ENCODE peak calls at places on chromosomes 1 and 21, in five cellular contexts. K is GM23248, R is AG10803, B is prostate gland, J is psoas muscle. D is an unnamed sample.

GRCh38 chr1:96674909-96675308 is 46.7 kb upstream of the PTBP2 start:
- DNase-seq in K (no peak), R (no peak), B (no peak), J (no peak), D (no peak)

GRCh38 chr1:25494952-25495351 is 48.5 kb upstream of the LDLRAP1 start:
- DNase-seq in K (no peak), R (no peak), B (no peak), J (no peak), D (no peak)

GRCh38 chr1:227257964-227258363 is 60.3 kb downstream of the CDC42BPA start:
- DNase-seq in K (no peak), R (no peak), B (no peak), J (no peak), D (no peak)

GRCh38 chr1:30727796-30728195 is 4.4 kb upstream of the MATN1 start:
- DNase-seq in K (peak), R (no peak), B (no peak), J (no peak), D (no peak)

GRCh38 chr1:118788372-118788955 is 199.7 kb downstream of the TBX15 start:
- DNase-seq in K (peak), R (peak), B (no peak), J (no peak), D (peak)

GRCh38 chr1:154943649-154944421 is 7.3 kb upstream of the PMVK start:
- DNase-seq in K (peak), R (peak), B (no peak), J (peak), D (no peak)

GRCh38 chr1:91278754-91279153 is 125.9 kb downstream of the HFM1 start:
- DNase-seq in K (peak), R (peak), B (no peak), J (no peak), D (peak)

GRCh38 chr1:204079608-204079999 is 6.7 kb downstream of the SOX13 start:
- DNase-seq in K (no peak), R (no peak), B (no peak), J (no peak), D (no peak)

GRCh38 chr21:17901458-17902092 is 82.4 kb upstream of the C21orf91 start:
- DNase-seq in K (peak), R (peak), B (no peak), J (no peak), D (no peak)

GRCh38 chr21:17903929-17904639 is 84.9 kb upstream of the C21orf91 start:
- DNase-seq in K (no peak), R (peak), B (no peak), J (no peak), D (no peak)

GRCh38 chr21:17900990-17901385 is 81.8 kb upstream of the C21orf91 start:
- DNase-seq in K (no peak), R (no peak), B (no peak), J (no peak), D (no peak)

GRCh38 chr21:17903029-17903806 is 84.1 kb upstream of the C21orf91 start:
- DNase-seq in K (peak), R (peak), B (no peak), J (no peak), D (peak)

DNA sequence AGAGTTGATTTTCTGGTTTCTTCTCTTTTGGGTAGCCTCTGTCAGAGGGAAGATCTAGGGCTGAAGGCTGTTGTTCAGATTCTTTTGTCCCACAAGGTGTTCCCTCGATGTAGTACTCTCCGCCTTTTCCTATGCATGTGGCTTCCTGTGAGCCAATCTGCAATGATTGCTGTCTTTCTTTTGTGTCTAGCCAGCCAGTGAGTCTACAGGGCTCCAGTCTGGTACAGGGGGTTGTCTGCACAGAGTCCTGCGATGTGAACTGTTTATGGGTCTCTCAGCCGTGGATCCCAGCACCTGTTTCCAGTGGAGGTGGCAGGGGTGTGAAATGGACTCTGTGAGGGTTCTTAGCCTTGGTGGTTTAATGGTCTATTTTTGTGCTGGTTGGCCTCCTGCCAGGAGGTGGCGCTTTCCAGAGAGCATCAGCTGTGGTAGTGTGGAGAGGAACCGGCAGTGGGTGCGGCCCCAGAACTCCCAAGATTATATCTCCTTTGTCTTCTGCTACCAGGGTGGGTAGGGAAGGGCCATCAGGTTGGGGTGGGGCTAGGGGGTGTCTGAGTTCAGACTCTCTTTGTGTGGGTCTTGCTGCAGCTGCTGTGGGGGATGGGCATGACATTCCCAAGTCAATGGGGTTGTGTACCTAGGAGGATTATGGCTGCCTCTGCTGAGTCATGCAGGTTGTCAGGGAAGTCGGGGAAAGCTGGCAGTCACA is 81.3 kb upstream of the C21orf91 start:
- DNase-seq in K (no peak), R (no peak), B (no peak), J (no peak), D (no peak)
- H3K4me3 ChIP-seq in K (no peak), R (no peak), B (no peak), J (no peak), D (no peak)

GRCh38 chr1:8281843-8282509 is 35.9 kb upstream of the SLC45A1 start:
- DNase-seq in K (peak), R (no peak), B (no peak), J (no peak), D (no peak)

GRCh38 chr1:8276932-8277331 is 41.0 kb upstream of the SLC45A1 start:
- DNase-seq in K (no peak), R (no peak), B (no peak), J (no peak), D (no peak)

GRCh38 chr1:8274396-8274795 is 43.5 kb upstream of the SLC45A1 start:
- DNase-seq in K (no peak), R (no peak), B (peak), J (no peak), D (no peak)

GRCh38 chr1:8276173-8276914 is 41.6 kb upstream of the SLC45A1 start:
- DNase-seq in K (peak), R (no peak), B (no peak), J (no peak), D (no peak)
- H3K4me3 ChIP-seq in K (no peak), R (no peak), B (no peak), J (no peak), D (no peak)

GRCh38 chr1:176858421-176858916 is 306.0 kb downstream of the ASTN1 start:
- DNase-seq in K (peak), R (no peak), B (no peak), J (no peak), D (no peak)
- H3K4me3 ChIP-seq in K (no peak), R (no peak), B (no peak), J (no peak), D (no peak)

GRCh38 chr1:184329962-184330868 is 56.6 kb upstream of the C1orf21 start:
- DNase-seq in K (no peak), R (no peak), B (no peak), J (no peak), D (no peak)
- H3K4me3 ChIP-seq in K (no peak), R (no peak), B (no peak), J (no peak), D (no peak)

DNA sequence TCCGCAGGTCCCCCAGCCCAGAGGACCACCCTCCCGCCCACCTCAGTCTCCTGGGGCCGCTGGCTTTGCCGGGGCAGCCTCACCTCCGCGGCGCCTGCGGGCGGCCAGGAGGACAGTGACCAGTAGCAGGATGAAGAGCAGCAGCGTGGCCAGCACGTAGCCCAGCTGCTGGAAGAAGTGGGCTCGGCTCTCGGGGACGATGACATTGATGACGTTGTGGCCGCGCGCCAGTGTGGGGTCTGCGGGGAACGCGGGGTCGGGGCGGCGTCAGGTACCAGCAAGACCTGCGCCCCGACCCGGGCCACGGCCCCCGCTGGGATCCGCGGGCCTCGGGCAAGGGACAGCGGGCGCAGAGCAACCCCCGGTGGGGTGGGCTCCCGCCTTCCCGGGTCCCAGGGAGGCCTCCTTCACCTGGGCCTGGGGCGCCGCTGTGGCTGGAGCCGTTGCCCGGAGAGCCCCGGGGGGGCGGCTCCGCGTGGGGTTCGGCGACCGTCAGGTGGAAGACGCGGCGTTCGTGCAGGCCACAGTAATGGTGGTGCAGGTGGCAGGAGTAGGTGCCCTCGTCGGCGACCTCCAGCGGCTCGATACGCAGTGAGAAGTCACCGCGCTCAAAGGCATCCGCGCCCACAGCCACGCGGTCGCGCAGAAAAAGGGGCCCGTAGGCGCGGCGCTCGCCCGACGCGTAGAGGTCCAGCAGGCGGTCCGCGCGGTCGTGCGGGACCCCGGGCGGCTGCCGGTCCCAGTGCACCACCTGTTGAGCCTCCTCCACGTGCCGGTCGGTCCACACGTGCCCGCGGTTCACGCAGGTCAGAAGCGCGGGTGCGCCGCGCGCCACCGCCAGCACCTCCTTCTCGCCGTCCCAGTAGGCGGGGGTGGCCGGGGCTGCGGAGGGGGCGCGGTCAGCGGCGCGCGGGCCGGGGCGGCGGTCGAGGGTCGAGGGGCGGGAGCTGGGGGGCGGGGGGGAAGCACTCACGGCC is 3.8 kb downstream of the MXRA8 start:
- DNase-seq in K (no peak), R (no peak), B (no peak), J (peak), D (no peak)
- H3K4me3 ChIP-seq in K (peak), R (peak), B (no peak), J (peak), D (peak)

DNA sequence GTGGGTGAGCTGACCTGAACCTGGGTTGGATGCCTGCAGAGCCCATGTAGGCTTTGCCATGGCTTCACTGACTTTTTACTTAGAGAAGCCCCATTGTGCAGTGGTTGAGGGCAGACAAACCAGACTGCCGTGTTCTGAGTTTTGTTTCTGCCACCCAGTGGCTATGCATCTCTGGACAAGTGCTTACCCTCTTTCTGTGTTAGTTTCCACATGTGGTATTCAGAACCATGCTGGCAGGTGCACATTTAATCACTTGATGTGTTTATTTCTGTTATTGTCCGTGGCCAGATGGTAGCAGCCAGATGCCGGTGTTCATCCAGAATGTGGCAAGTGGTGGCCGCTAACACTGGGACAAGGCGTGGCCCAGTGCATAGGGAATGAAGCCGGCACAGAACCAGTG is 10.3 kb upstream of the PTPN7 start:
- DNase-seq in K (no peak), R (no peak), B (no peak), J (no peak), D (no peak)
- H3K4me3 ChIP-seq in K (no peak), R (no peak), B (no peak), J (no peak), D (no peak)

DNA sequence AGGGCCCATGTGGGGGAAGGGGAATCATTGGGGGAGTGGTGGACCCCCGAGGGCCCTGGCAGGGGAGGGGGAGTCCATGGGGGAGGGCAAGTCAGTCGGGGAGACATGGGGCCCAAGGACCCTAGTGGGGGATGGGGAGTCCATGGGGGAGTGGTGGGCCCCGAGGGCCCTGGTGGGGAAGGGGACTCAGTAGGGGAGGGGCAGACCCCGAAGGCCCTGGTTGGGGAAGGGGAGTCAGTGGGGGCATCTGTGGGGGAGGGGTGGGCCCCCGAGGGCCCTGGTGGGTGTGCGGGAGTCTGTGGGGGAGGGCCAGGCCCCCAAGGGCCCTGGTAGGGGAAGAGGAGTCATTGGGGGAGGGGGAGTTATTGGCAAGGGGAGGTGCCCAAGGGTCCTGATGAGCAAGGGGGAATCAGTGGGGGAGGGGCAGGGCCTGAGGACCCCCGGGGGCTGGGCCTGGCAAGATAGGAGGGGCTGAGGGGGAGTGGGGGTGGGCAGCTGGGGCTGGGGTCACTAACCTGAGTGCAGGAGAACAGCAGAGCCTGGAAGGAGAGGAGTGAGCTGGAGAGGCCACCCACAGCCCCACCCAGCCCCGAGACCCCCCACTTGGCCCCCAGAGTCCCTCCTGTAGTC is 2.1 kb downstream of the MXRA8 start:
- DNase-seq in K (no peak), R (no peak), B (no peak), J (peak), D (no peak)
- H3K4me3 ChIP-seq in K (peak), R (peak), B (peak), J (peak), D (peak)

GRCh38 chr1:20729990-20730689 is 2.4 kb downstream of the SH2D5 start:
- DNase-seq in K (no peak), R (no peak), B (no peak), J (no peak), D (no peak)

GRCh38 chr1:20732071-20732587 is 374 bp downstream of the SH2D5 start:
- DNase-seq in K (peak), R (peak), B (peak), J (no peak), D (no peak)

GRCh38 chr1:20729155-20729931 is 3.2 kb downstream of the SH2D5 start:
- DNase-seq in K (no peak), R (no peak), B (no peak), J (no peak), D (no peak)

GRCh38 chr1:20731057-20731991 is 1.2 kb downstream of the SH2D5 start:
- DNase-seq in K (peak), R (no peak), B (no peak), J (no peak), D (no peak)

GRCh38 chr1:20730690-20731056 is 1.8 kb downstream of the SH2D5 start:
- DNase-seq in K (no peak), R (no peak), B (no peak), J (no peak), D (no peak)
- H3K4me3 ChIP-seq in K (no peak), R (no peak), B (no peak), J (no peak), D (no peak)

GRCh38 chr1:197911172-197911856 is 5.9 kb upstream of the LHX9 start:
- DNase-seq in K (peak), R (no peak), B (no peak), J (peak), D (no peak)

GRCh38 chr1:197913495-197914276 is 3.5 kb upstream of the LHX9 start:
- DNase-seq in K (no peak), R (no peak), B (no peak), J (no peak), D (no peak)

GRCh38 chr1:197910120-197911110 is 6.8 kb upstream of the LHX9 start:
- DNase-seq in K (no peak), R (no peak), B (no peak), J (no peak), D (no peak)

GRCh38 chr1:197912739-197913494 is 4.3 kb upstream of the LHX9 start:
- DNase-seq in K (no peak), R (no peak), B (no peak), J (no peak), D (no peak)

DNA sequence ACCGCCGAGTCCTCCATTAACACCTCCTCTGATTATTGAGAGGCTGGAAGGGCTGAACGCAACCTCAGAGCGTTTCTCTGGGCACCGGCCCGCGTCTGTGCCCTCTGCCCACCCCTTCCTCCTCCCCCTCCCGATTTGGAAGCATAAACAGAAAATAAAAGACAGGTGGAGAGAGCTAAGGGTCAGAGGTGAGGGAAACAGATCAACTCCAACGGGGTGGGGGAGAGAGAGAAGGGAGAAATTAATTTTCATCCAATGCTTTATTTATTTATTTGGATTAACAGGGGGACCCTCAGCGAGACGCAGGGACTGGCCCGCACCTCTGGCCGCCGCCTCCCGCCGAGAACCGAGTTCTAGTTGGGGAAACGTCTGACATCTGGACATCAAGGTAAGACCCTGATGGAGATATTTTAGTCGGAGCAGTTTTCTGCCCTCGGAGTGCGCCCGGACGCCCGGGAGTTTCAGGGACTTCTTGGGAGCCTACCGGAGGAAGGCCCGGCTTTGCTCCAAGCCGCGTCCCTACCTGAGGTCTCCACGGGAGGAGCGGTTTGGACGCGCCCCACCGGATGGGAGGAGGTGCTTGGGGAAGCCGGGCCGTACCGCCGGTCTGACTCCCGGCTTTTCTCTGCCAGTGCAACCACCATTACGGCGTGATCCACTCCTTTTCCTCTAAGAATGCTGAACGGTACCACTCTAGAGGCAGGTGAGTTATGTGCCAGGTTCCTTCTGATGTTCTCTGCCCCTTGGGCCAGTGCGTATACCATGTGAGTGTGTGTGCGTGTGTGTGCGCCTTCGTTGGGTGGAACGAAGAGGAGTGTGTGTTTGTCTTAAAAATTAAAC is 5.1 kb upstream of the LHX9 start:
- DNase-seq in K (no peak), R (no peak), B (no peak), J (no peak), D (no peak)
- H3K4me3 ChIP-seq in K (peak), R (peak), B (no peak), J (peak), D (peak)

DNA sequence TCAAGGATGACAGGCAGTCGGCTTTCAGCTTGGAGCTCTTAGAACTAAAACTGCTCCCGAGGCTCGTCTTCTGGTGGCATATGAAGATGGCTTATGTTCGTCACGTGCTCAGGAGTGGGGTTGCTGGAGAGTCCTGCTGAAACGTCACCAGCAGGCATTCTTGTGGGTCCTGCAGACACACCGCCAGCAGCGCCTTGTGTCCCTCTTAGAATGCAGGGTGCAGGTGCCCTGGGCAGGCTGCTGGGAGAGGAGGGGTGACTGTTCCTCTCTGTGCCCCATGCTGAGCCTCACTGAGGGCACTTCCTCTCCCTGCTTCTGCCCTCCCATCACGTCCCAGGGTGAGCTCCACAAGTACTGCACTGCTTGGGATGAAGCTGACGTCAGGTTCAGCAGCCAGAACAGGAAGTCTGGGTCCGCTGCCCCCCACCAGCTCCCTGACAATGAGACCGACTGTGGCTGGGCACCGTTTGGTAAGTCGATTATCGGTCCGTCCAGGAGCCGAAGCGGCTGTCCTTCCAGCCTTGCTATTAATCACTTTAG is 20.8 kb downstream of the SLC37A1 start:
- DNase-seq in K (no peak), R (no peak), B (no peak), J (peak), D (no peak)
- H3K4me3 ChIP-seq in K (no peak), R (no peak), B (no peak), J (no peak), D (no peak)